ENCODE peak calls at places on chromosomes 11 and 22, in five cellular contexts. B is OCI-LY7, M is PC-3, L is IMR-90, P is HCT116. I is an unnamed sample. For H3K36me3 and H4K20me1, the result is how much of the 10 kb centered on the place peaks cover.

GRCh38 chr22:46113910-46114517 is 36.3 kb upstream of the PPARA start:
- DNase-seq in B (no peak), M (no peak), L (no peak), P (no peak), I (peak)

GRCh38 chr22:36541831-36542391 is 12.9 kb upstream of the EIF3D start:
- DNase-seq in B (no peak), M (peak), L (peak), P (peak), I (peak)

GRCh38 chr11:78667462-78667861 is 92.8 kb upstream of the NARS2 start:
- DNase-seq in B (no peak), M (no peak), L (no peak), P (no peak), I (no peak)

GRCh38 chr11:1054143-1055108 is 17.9 kb upstream of the MUC6 start:
- DNase-seq in B (no peak), M (peak), L (no peak), P (no peak), I (peak)

GRCh38 chr11:61728940-61729219 is 23.6 kb upstream of the MYRF start:
- DNase-seq in B (no peak), M (peak), L (peak), P (peak), I (peak)

GRCh38 chr11:102577182-102577581 is 46.6 kb upstream of the MMP7 start:
- DNase-seq in B (no peak), M (no peak), L (peak), P (no peak), I (peak)

GRCh38 chr11:34358258-34358665 is 452 bp upstream of the ABTB2 start:
- DNase-seq in B (no peak), M (peak), L (peak), P (peak), I (peak)

GRCh38 chr11:128713595-128713994 is 19.7 kb downstream of the FLI1 start:
- DNase-seq in B (no peak), M (peak), L (no peak), P (no peak), I (peak)

GRCh38 chr11:12168114-12168513 is 57.7 kb downstream of the MICAL2 start:
- DNase-seq in B (no peak), M (no peak), L (no peak), P (no peak), I (no peak)

GRCh38 chr11:17277024-17277584 is 565 bp downstream of the NUCB2 start:
- DNase-seq in B (peak), M (peak), L (peak), P (no peak), I (peak)

GRCh38 chr11:45321031-45321595 is 35.0 kb upstream of the SYT13 start:
- DNase-seq in B (no peak), M (no peak), L (no peak), P (no peak), I (no peak)

DNA sequence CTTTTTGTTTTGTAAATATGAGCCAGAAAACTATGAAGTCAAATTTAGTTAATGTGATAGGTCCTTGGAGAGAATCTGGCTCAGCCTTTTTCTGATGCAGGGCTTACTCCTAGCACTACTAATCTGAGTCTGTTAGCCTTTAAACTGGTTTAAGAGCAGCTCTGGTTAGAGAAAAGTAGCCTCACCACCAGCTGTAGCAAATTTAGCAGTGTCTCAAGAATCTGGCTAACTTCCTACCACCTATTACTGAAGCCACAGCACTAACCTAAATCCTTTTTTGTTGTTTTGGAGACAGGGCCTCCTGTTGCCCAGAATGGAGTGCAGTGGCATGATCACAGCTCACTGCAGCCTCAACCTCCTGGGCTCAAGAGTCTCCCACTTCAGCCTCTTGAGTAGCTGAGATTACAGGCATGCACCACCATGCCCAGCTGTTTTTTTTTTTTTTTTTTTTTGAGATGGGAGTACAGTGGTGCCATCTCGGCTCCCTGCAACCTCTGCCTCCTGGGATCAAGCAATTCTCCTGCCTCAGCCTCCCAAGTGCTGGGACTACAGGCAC is 13.9 kb downstream of the RBM4B start:
- DNase-seq in B (no peak), M (no peak), L (no peak), P (no peak), I (no peak)
- H3K36me3 ChIP-seq in B (half or more), M (half or more), L (under half), P (under half), I (under half)

DNA sequence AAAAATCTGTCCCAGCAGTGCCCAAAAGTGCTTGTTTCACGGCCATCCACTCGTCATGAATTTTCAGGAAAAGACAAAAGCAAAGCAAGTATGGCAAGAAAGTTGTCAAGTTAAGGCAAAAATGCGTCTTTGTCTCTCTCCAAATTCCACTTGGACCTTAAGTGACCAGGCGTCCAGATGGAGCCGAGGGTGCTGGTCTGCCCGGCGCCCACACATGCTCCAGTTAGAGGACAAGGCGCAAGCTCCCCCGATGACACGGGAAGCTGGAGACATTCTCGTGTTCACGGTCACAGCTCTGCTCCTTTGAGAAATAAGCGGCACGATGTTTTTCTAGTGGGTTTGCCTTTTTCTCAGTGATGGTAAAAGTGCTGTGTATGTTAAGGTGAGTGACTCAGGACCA is 219.0 kb downstream of the BRD1 start:
- DNase-seq in B (no peak), M (no peak), L (no peak), P (no peak), I (no peak)
- H4K20me1 ChIP-seq in B (under half), M (under half), L (under half), P (under half), I (under half)

GRCh38 chr11:125624756-125625213 is at the start of gene CHEK1:
- DNase-seq in B (no peak), M (no peak), L (no peak), P (no peak), I (no peak)

GRCh38 chr11:125625225-125625593 is 246 bp downstream of the CHEK1 start:
- DNase-seq in B (no peak), M (no peak), L (no peak), P (no peak), I (no peak)

GRCh38 chr11:125625594-125626380 is 824 bp downstream of the CHEK1 start:
- DNase-seq in B (peak), M (peak), L (peak), P (peak), I (peak)

GRCh38 chr11:125626381-125626950 is 1.5 kb downstream of the CHEK1 start:
- DNase-seq in B (peak), M (no peak), L (peak), P (no peak), I (peak)

DNA sequence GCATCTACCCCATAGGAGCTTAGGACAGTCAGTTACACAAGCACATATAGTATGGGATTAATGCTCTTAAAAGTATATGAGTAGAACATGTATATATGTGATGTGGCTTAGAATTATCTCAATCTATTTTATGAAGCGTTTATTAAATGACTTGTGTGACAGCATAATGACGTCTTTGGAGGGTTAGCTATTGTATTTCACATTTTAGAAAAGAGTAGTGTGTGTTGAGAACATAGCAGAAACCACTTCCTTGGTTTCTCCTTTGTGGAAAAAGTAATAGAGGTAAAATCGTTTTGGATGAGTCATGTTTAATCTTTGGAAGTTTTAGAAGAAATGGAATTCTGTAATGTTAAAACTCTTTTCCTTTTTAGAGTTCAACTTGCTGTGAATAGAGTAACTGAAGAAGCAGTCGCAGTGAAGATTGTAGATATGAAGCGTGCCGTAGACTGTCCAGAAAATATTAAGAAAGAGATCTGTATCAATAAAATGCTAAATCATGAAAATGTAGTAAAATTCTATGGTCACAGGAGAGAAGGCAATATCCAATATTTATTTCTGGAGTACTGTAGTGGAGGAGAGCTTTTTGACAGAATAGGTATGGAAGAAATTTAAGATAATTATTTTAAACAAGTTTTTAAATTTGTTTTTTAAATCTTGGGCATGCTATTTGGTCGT is 2.4 kb downstream of the CHEK1 start:
- DNase-seq in B (no peak), M (peak), L (peak), P (no peak), I (peak)
- H3K4me3 ChIP-seq in B (peak), M (peak), L (peak), P (peak), I (peak)

GRCh38 chr11:66362481-66363147 is 8.9 kb downstream of the SLC29A2 start:
- DNase-seq in B (no peak), M (no peak), L (no peak), P (no peak), I (no peak)
- H3K36me3 ChIP-seq in B (half or more), M (under half), L (under half), P (under half), I (under half)

GRCh38 chr22:47199949-47200272 is 437.5 kb downstream of the TBC1D22A start:
- DNase-seq in B (no peak), M (no peak), L (no peak), P (no peak), I (no peak)
- H4K20me1 ChIP-seq in B (under half), M (under half), L (under half), P (under half), I (under half)